ENCODE peak calls at places on chromosomes 11 and 22, in seven cellular contexts. H, F, T, A, D, Y and G are unnamed samples.

GRCh38 chr11:78698612-78699011 is 123.9 kb upstream of the NARS2 start:
- DNase-seq in H (no peak), F (no peak), T (no peak), A (peak), D (peak), Y (peak), G (no peak)

GRCh38 chr11:47394322-47395224 is 13.8 kb upstream of the SLC39A13 start:
- DNase-seq in H (peak), F (peak), T (peak), A (peak), D (peak), Y (no peak), G (peak)

GRCh38 chr22:28917747-28918543 is 34.6 kb downstream of the ZNRF3 start:
- DNase-seq in H (no peak), F (peak), T (no peak), A (peak), D (peak), Y (peak), G (no peak)

GRCh38 chr22:28017859-28018258 is 98.8 kb upstream of the PITPNB start:
- DNase-seq in H (no peak), F (peak), T (no peak), A (no peak), D (no peak), Y (no peak), G (no peak)

GRCh38 chr11:101428918-101429317 is 154.9 kb downstream of the TRPC6 start:
- DNase-seq in H (no peak), F (no peak), T (no peak), A (peak), D (no peak), Y (peak), G (no peak)

GRCh38 chr11:30635401-30635989 is 49.3 kb upstream of the MPPED2 start:
- DNase-seq in H (no peak), F (no peak), T (no peak), A (peak), D (peak), Y (peak), G (no peak)

GRCh38 chr11:86206296-86206695 is 38.3 kb upstream of the EED start:
- DNase-seq in H (no peak), F (no peak), T (no peak), A (no peak), D (no peak), Y (no peak), G (no peak)

GRCh38 chr22:47626428-47627390 is 864.3 kb downstream of the TBC1D22A start:
- DNase-seq in H (no peak), F (no peak), T (no peak), A (no peak), D (no peak), Y (no peak), G (no peak)

GRCh38 chr11:132632641-132633124 is 899.6 kb downstream of the OPCML start:
- DNase-seq in H (no peak), F (no peak), T (no peak), A (peak), D (peak), Y (peak), G (no peak)

GRCh38 chr11:95461348-95461747 is 230.3 kb upstream of the SESN3 start:
- DNase-seq in H (no peak), F (no peak), T (no peak), A (no peak), D (no peak), Y (no peak), G (no peak)

GRCh38 chr11:111660822-111661221 is 58.6 kb downstream of the SIK2 start:
- DNase-seq in H (no peak), F (no peak), T (no peak), A (no peak), D (no peak), Y (no peak), G (no peak)

GRCh38 chr11:58576792-58577440 is 1.3 kb upstream of the LPXN start:
- DNase-seq in H (peak), F (no peak), T (peak), A (peak), D (peak), Y (peak), G (no peak)

GRCh38 chr22:28562324-28562723 is 117.3 kb downstream of the TTC28 start:
- DNase-seq in H (no peak), F (no peak), T (no peak), A (no peak), D (no peak), Y (no peak), G (no peak)

GRCh38 chr11:80393210-80393609 is 952.4 kb upstream of the TENM4 start:
- DNase-seq in H (no peak), F (no peak), T (no peak), A (no peak), D (no peak), Y (no peak), G (no peak)

GRCh38 chr11:134524876-134525845 is 113.1 kb upstream of the B3GAT1 start:
- DNase-seq in H (no peak), F (no peak), T (no peak), A (no peak), D (no peak), Y (no peak), G (no peak)

GRCh38 chr22:44668190-44668885 is 33.7 kb upstream of the PRR5 start:
- DNase-seq in H (peak), F (no peak), T (no peak), A (no peak), D (no peak), Y (no peak), G (peak)

GRCh38 chr11:105609341-105609781 is 512 bp upstream of the GRIA4 start:
- DNase-seq in H (peak), F (no peak), T (no peak), A (peak), D (peak), Y (no peak), G (no peak)

GRCh38 chr22:40020956-40021355 is 26.2 kb downstream of the FAM83F start:
- DNase-seq in H (no peak), F (no peak), T (no peak), A (no peak), D (no peak), Y (no peak), G (no peak)

GRCh38 chr22:47053865-47054185 is 291.4 kb downstream of the TBC1D22A start:
- DNase-seq in H (no peak), F (no peak), T (no peak), A (peak), D (peak), Y (peak), G (no peak)

GRCh38 chr11:30852091-30852490 is 265.9 kb upstream of the MPPED2 start:
- DNase-seq in H (no peak), F (no peak), T (no peak), A (no peak), D (no peak), Y (no peak), G (no peak)

GRCh38 chr11:128814856-128815705 is 52.0 kb downstream of the KCNJ1 start:
- DNase-seq in H (no peak), F (no peak), T (no peak), A (peak), D (peak), Y (peak), G (no peak)

GRCh38 chr11:44992181-44992582 is 41.5 kb upstream of the TP53I11 start:
- DNase-seq in H (no peak), F (peak), T (no peak), A (peak), D (no peak), Y (no peak), G (no peak)

GRCh38 chr11:8640305-8640932 is 42.0 kb downstream of the TRIM66 start:
- DNase-seq in H (peak), F (no peak), T (no peak), A (no peak), D (no peak), Y (no peak), G (no peak)

GRCh38 chr11:12090061-12090572 is 20.3 kb upstream of the MICAL2 start:
- DNase-seq in H (peak), F (no peak), T (no peak), A (peak), D (no peak), Y (peak), G (no peak)

GRCh38 chr22:47377926-47378560 is 615.6 kb downstream of the TBC1D22A start:
- DNase-seq in H (no peak), F (no peak), T (no peak), A (no peak), D (no peak), Y (no peak), G (no peak)

GRCh38 chr11:47786373-47786772 is 19.2 kb upstream of the FNBP4 start:
- DNase-seq in H (no peak), F (no peak), T (no peak), A (peak), D (no peak), Y (peak), G (no peak)

GRCh38 chr11:132244871-132245557 is 874.6 kb downstream of the NTM start:
- DNase-seq in H (no peak), F (no peak), T (no peak), A (no peak), D (no peak), Y (no peak), G (no peak)

GRCh38 chr11:96635655-96636054 is 245.8 kb downstream of the JRKL start:
- DNase-seq in H (no peak), F (no peak), T (no peak), A (no peak), D (no peak), Y (no peak), G (no peak)
- TF ChIP-seq CTCF in H (no peak), F (no peak), T (no peak), A (no peak), D (no peak), Y (no peak), G (no peak)

GRCh38 chr22:22408731-22409696 is 99.5 kb downstream of the ZNF280B start:
- DNase-seq in H (peak), F (no peak), T (peak), A (peak), D (no peak), Y (peak), G (no peak)
- TF ChIP-seq CTCF in H (peak), F (no peak), T (peak), A (peak), D (peak), Y (peak), G (no peak)

GRCh38 chr11:67629386-67630229 is at the start of gene NUDT8:
- DNase-seq in H (peak), F (peak), T (peak), A (peak), D (peak), Y (peak), G (peak)

GRCh38 chr11:67627788-67628624 is 1.7 kb downstream of the NUDT8 start:
- DNase-seq in H (no peak), F (no peak), T (no peak), A (no peak), D (no peak), Y (no peak), G (no peak)

GRCh38 chr11:67630230-67630942 is 649 bp upstream of the NUDT8 start:
- DNase-seq in H (peak), F (peak), T (peak), A (peak), D (peak), Y (peak), G (peak)

GRCh38 chr11:67627394-67627787 is 2.3 kb downstream of the NUDT8 start:
- DNase-seq in H (no peak), F (no peak), T (no peak), A (no peak), D (no peak), Y (no peak), G (no peak)

GRCh38 chr11:67628710-67629385 is 889 bp downstream of the NUDT8 start:
- DNase-seq in H (no peak), F (no peak), T (no peak), A (no peak), D (no peak), Y (no peak), G (no peak)
- TF ChIP-seq CTCF in H (no peak), F (no peak), T (no peak), A (no peak), D (no peak), Y (no peak), G (no peak)

GRCh38 chr22:35350539-35351503 is 30.1 kb upstream of the HMOX1 start:
- DNase-seq in H (peak), F (peak), T (peak), A (peak), D (peak), Y (peak), G (peak)

GRCh38 chr22:35353318-35353717 is 27.6 kb upstream of the HMOX1 start:
- DNase-seq in H (no peak), F (no peak), T (no peak), A (no peak), D (no peak), Y (no peak), G (no peak)

GRCh38 chr22:35349704-35350538 is 31.0 kb upstream of the HMOX1 start:
- DNase-seq in H (no peak), F (no peak), T (no peak), A (peak), D (peak), Y (peak), G (no peak)

GRCh38 chr22:35354068-35354467 is 26.8 kb upstream of the HMOX1 start:
- DNase-seq in H (no peak), F (no peak), T (no peak), A (no peak), D (no peak), Y (no peak), G (no peak)

GRCh38 chr22:35352214-35353111 is 28.4 kb upstream of the HMOX1 start:
- DNase-seq in H (no peak), F (peak), T (peak), A (no peak), D (no peak), Y (peak), G (peak)
- TF ChIP-seq CTCF in H (peak), F (no peak), T (peak), A (peak), D (no peak), Y (no peak), G (no peak)

DNA sequence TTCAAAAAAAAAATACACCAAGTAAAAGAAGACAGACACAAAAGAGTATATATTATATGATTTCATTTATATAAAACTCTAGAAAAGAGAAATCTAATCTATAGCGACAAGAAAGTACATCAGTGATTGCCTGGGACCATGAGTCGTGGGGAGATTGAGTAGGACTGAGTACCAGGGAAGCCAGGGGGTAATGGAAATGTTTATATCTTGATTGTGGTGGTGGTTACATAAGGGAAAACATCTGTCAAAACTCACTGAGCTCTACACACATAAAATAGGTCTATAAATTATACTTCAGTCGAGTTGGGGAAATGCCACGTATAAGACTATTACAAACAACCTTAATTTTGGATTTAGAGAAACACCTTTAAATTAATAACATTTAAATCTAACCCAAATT is 117.4 kb downstream of the TRIM29 start:
- DNase-seq in H (no peak), F (no peak), T (no peak), A (no peak), D (no peak), Y (no peak), G (no peak)
- TF ChIP-seq CTCF in H (no peak), F (no peak), T (no peak), A (no peak), D (no peak), Y (no peak), G (no peak)

DNA sequence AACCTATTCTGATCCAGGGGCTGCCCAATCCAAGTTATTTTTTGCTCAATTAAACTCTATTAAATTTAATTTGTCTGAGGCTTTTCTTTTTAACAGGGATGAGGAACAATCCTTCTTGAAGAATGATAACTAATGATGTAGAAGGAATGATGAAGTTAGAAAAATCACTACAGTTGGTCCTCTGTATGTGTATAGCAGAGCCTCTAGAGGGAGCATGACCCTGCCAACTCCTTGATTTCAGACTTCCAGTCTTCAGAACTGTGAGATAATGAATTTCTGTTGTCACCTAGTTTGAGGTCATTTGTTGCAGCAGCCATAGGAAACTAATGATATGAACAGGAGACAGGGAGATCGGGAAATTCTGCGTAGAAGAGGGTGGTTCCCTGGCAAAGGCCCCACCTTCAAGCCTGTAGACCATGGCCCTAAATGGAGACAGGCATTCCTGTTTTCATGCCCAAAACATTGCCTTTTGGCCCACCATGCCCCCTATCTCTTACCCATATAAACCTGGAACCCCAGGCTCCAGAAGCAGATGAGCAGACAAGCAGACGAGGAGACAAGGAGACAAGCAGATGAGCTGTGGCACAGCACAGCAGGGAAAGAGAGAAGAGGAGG is 7.7 kb upstream of the QSER1 start:
- DNase-seq in H (peak), F (no peak), T (no peak), A (peak), D (no peak), Y (peak), G (no peak)
- TF ChIP-seq CTCF in H (peak), F (no peak), T (peak), A (peak), D (peak), Y (peak), G (no peak)

DNA sequence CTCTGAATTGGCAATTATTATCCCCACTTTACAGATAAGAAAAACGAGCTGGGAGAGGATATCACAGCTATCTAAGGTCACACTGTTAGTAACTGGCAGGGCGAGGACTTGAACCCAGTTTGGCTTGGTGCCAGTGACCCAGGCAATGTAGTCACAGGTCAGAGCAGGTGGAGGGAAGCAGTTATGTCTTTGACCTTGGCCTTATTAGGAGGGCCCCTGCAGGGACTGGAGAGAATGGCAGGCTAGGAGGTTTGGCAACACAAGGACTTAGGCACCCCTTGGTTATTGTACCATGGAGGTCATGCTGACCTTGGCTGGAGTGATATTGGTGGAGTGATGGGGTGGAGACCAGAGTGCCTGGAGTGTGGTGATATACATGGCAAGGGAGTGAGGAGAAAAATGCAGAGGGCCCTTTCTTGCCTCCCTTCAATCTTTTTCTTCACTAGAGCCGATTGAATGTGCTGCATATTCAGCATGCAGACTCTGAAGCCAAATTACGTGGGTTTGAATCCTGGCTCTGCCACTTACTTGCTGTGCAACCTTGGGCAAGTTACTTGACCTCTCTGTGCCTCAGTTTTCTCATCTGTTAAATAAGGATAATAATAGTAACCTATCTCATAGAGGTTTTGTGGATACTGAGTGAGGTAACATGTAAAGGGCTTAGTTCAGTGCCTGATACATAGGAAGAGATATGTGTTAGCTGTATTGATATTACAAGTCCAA is 92.7 kb upstream of the TBCEL start:
- DNase-seq in H (peak), F (no peak), T (no peak), A (no peak), D (no peak), Y (no peak), G (no peak)
- TF ChIP-seq CTCF in H (peak), F (no peak), T (peak), A (no peak), D (peak), Y (no peak), G (no peak)

GRCh38 chr11:46321757-46322156 is 25.5 kb upstream of the DGKZ start:
- DNase-seq in H (no peak), F (no peak), T (no peak), A (no peak), D (no peak), Y (no peak), G (no peak)

GRCh38 chr11:46327829-46328228 is 19.4 kb upstream of the DGKZ start:
- DNase-seq in H (no peak), F (no peak), T (no peak), A (no peak), D (no peak), Y (no peak), G (no peak)

GRCh38 chr11:46326813-46327416 is 20.3 kb upstream of the DGKZ start:
- DNase-seq in H (no peak), F (no peak), T (no peak), A (no peak), D (no peak), Y (no peak), G (no peak)

GRCh38 chr11:46319074-46319453 is 28.2 kb upstream of the DGKZ start:
- DNase-seq in H (no peak), F (no peak), T (no peak), A (no peak), D (no peak), Y (no peak), G (no peak)

DNA sequence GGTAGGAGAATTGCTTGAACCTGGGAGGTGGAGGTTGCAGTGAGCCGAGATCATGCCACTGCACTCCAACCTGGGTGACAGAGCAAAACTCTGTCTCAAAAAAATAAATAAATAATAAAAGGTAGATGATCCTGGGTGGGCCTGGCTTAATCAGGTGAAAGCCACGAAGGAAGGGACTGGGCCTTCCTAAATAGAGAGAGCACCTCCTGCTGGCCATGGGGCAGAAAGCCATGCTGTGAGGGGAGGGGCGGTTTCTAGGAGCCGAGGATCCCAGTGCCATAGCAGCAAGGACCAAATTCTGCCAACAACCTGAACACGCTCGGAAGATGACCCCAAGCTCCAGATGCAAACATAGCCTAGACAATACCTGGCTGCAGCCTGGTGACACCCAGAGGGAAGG is 24.5 kb upstream of the DGKZ start:
- DNase-seq in H (peak), F (no peak), T (no peak), A (no peak), D (no peak), Y (no peak), G (no peak)
- TF ChIP-seq CTCF in H (peak), F (no peak), T (peak), A (peak), D (peak), Y (peak), G (no peak)